ENCODE peak calls at places on chromosomes 3 and 15, in five cellular contexts. B is stimulated activated CD4-positive, alpha-beta T cell treated with anti-CD3 and anti-CD28 coated beads, Interleukin-4, amount 100 ng/mL, for 1 hour; G is AG04450; Y is CD8-positive, alpha-beta memory T cell; S is NB4. F is an unnamed sample.

GRCh38 chr3:10142707-10143560 is 1.4 kb downstream of the VHL start:
- DNase-seq in B (no peak), Y (no peak), G (no peak), S (peak; percentile 54), F (no peak)

GRCh38 chr3:10717756-10718155 is 98.3 kb upstream of the SLC6A11 start:
- DNase-seq in Y (no peak), S (no peak), G (no peak), B (no peak), F (no peak)

GRCh38 chr15:101140697-101141065 is 111.2 kb downstream of the CHSY1 start:
- DNase-seq in B (no peak), G (no peak), S (no peak), Y (no peak), F (no peak)

GRCh38 chr15:81157939-81158223 is 23.8 kb downstream of the CFAP161 start:
- DNase-seq in G (no peak), S (no peak), Y (no peak), B (no peak), F (no peak)

GRCh38 chr3:106435899-106436453 is 567.2 kb upstream of the CBLB start:
- DNase-seq in S (no peak), Y (no peak), G (no peak), B (no peak), F (no peak)

GRCh38 chr3:128395500-128396125 is 71.1 kb downstream of the DNAJB8 start:
- DNase-seq in Y (no peak), S (no peak), G (no peak), B (no peak), F (no peak)

GRCh38 chr3:188689101-188689574 is 482.6 kb upstream of the TPRG1 start:
- DNase-seq in S (no peak), Y (no peak), G (no peak), B (no peak), F (no peak)

GRCh38 chr3:42503251-42503924 is 945 bp downstream of the VIPR1 start:
- DNase-seq in G (no peak), S (no peak), Y (no peak), B (no peak), F (no peak)

GRCh38 chr15:99727733-99728132 is 5.5 kb downstream of the LYSMD4 start:
- DNase-seq in B (no peak), S (no peak), G (no peak), Y (no peak), F (no peak)

GRCh38 chr15:41950127-41950483 is 22.3 kb downstream of the EHD4 start:
- DNase-seq in B (no peak), Y (no peak), G (no peak), S (no peak), F (no peak)

GRCh38 chr15:35777016-35777415 is 231.1 kb upstream of the DPH6 start:
- DNase-seq in Y (no peak), G (no peak), B (no peak), S (no peak), F (no peak)

GRCh38 chr3:99248913-99249312 is 347.4 kb upstream of the DCBLD2 start:
- DNase-seq in G (no peak), B (no peak), S (no peak), Y (no peak), F (no peak)